ENCODE peak calls at places on chromosomes 5 and 9, in five cellular contexts. C is testis, P is tibial nerve, X is GM12878, V is uterus. O is an unnamed sample.

GRCh38 chr5:152405145-152405544 is at the start of gene NMUR2:
- DNase-seq in C (peak; percentile 59), P (no peak), X (no peak), V (no peak), O (no peak)

GRCh38 chr5:175668006-175668405 is 10.1 kb downstream of the HRH2 start:
- DNase-seq in C (no peak), P (no peak), X (no peak), V (no peak), O (no peak)

GRCh38 chr5:136028782-136029742 is at the start of gene TGFBI:
- DNase-seq in C (peak; percentile 63), P (peak; percentile 50), X (no peak), V (peak; percentile 70), O (no peak)

GRCh38 chr5:26757941-26758340 is 280.4 kb downstream of the CDH9 start:
- DNase-seq in C (no peak), P (no peak), X (no peak), V (no peak), O (no peak)

GRCh38 chr9:126326228-126327015 is at the start of gene MVB12B:
- DNase-seq in C (peak; percentile 35), P (no peak), X (no peak), V (peak; percentile 34), O (no peak)

GRCh38 chr5:86546582-86546981 is 71.2 kb upstream of the COX7C start:
- DNase-seq in C (no peak), P (no peak), X (no peak), V (no peak), O (no peak)

GRCh38 chr5:173988554-173989431 is at the start of gene C5orf47:
- DNase-seq in C (peak; percentile 58), P (no peak), X (no peak), V (no peak), O (no peak)

GRCh38 chr5:137639645-137640044 is 96.2 kb downstream of the KLHL3 start:
- DNase-seq in C (no peak), P (no peak), X (no peak), V (no peak), O (no peak)

GRCh38 chr5:67063791-67064190 is 132.8 kb downstream of the CD180 start:
- DNase-seq in C (no peak), P (no peak), X (no peak), V (no peak), O (no peak)

GRCh38 chr9:16532681-16533450 is 337.6 kb downstream of the BNC2 start:
- DNase-seq in C (no peak), P (no peak), X (no peak), V (no peak), O (no peak)

GRCh38 chr5:88672644-88673493 is 210.1 kb downstream of the MEF2C start:
- DNase-seq in C (no peak), P (no peak), X (no peak), V (no peak), O (peak; percentile 75)

GRCh38 chr9:130823435-130823834 is 11.6 kb upstream of the ABL1 start:
- DNase-seq in C (no peak), P (no peak), X (no peak), V (no peak), O (no peak)
- H3K27ac ChIP-seq in C (no peak overlapping the region), P (peak overlapping the region; percentile 70), X (no peak overlapping the region), V (peak overlapping the region; percentile 93), O (no peak overlapping the region)

DNA sequence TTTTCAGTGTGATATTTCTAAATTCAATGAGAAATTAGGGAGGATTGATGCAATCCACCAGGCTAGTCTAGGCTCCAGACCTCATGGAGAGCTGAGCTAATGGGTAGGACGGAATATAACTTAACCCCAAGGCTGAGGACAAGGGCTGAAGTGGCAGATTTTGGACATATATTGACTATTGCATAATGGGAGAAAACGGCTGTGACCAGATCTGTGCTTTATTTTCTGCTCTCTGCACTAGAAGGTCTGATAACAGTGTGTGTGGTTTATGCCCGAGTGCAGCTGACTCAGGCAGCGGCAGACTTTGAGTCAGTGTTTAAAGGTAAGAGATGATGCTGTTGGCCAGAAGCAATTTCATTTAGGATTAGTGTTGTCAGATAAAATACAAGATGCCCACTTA is 70.6 kb downstream of the ACTBL2 start:
- DNase-seq in C (no peak), P (no peak), X (no peak), V (no peak), O (no peak)
- H3K27ac ChIP-seq in C (no peak overlapping the region), P (no peak overlapping the region), X (no peak overlapping the region), V (no peak overlapping the region), O (no peak overlapping the region)

DNA sequence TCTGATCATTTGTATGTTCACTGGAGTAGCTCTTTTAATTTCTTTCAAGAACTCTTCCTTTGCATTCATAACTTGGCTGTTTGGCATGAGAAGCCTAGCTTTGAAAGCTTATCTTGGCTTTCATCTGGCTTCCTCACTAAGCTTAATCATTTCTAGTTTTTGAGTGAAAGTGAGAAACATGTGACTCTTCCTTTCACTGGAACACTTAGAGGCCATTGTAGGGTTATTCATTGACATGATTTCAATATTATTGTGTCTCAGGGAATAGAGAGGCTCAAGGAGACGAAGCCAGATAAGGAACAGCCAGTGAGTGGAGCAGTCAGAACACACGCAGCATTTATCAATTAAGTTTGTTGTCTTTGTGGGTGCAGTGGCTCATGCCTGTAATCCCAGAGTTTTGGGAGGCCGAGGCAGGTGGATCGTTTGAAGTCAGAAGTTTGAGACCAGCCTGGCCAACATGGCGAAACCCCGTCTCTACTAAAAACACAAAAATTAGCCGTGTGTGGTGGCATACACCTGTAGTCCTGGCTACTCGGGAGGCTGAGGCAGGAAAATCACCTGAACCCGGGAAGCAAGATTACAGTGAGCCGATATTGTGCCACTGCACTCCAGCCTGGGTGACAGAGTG is 98.3 kb downstream of the UGCG start:
- DNase-seq in C (no peak), P (no peak), X (peak; percentile 81), V (no peak), O (no peak)
- H3K27ac ChIP-seq in C (no peak overlapping the region), P (no peak overlapping the region), X (peak overlapping the region; percentile 89), V (no peak overlapping the region), O (no peak overlapping the region)

GRCh38 chr9:32180597-32180996 is 203.8 kb upstream of the ACO1 start:
- DNase-seq in C (no peak), P (no peak), X (no peak), V (no peak), O (no peak)
- H3K27ac ChIP-seq in C (no peak overlapping the region), P (no peak overlapping the region), X (no peak overlapping the region), V (no peak overlapping the region), O (no peak overlapping the region)

DNA sequence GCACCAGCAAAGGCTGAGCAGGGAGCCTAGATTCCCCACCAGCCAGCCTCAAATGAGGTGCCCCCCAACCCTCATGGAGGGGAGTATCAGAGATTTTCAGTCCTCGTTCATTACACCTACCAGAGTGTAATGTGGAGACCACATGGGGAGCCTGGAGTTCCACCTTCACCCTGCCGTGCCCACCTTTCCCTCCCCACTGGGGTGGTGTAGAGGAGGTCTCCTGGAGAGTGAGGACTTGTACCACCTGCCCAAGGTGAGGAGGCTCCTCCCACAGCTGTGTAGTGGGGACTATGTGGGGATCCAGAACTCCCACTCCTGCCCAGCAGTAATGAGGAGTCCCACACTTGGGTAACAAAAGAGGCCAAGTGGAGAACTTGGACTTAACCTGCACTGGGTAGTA is 221.8 kb downstream of the SAXO1 start:
- DNase-seq in C (no peak), P (no peak), X (no peak), V (no peak), O (no peak)
- H3K27ac ChIP-seq in C (no peak overlapping the region), P (no peak overlapping the region), X (no peak overlapping the region), V (no peak overlapping the region), O (no peak overlapping the region)

DNA sequence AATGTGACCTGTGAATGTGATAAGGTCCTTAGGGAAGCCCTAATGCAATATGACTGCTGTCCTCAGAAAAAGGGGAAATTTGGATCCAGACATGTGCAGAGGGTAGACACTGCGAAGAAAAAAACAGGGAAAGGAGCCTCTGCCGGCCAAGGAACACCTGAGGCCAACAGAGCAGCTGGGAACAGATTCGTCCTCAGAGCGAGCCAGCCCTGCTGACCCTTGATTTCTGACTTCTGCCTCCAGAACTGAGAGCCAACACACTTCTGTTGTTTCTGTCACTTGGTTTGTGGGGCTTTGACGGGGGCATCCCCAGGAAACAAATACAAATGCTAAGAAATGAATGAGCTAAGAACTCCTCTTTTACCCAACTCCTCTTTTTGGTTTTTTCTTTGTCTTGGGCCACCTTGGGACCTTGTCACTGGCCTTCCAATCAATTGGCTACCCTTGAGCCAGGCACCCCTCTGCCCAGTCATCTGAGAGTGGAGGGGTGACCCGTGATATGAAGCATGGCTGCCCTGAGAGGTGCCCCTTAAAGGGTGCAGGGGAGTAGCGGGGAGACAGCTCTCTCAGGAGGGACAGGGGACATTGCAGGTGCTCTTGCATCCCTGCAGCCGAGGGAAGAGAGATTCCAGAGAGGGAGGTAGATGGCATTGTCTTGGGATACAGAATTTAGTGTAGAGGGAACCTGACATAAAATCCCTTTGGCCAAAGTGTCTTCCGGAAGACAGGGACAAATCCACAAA is 16.9 kb downstream of the TMOD1 start:
- DNase-seq in C (no peak), P (no peak), X (no peak), V (no peak), O (no peak)
- H3K27ac ChIP-seq in C (no peak overlapping the region), P (no peak overlapping the region), X (no peak overlapping the region), V (peak overlapping the region; percentile 98), O (no peak overlapping the region)

DNA sequence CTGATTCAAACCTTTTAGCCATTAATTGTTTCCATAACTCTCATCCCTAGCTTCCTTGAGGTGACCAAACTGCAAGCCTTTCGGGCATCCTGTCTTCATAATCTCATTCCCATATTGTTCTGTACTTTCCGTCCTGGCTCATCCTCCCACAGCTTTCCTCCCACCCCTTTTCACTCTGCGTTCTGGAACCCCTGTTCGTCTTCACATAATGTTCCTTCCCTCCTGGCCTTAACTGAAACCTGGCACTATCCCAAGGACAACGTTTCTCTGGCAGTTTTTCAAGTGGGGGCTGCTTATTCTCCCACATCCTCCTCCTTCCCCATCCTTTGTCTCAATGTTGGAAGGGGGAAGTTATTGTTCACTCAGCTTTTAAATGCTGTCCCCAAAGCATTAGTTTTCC is 1.5 kb downstream of the ZNF189 start:
- DNase-seq in C (peak; percentile 84), P (no peak), X (no peak), V (no peak), O (no peak)
- H3K27ac ChIP-seq in C (peak overlapping the region; percentile 94), P (no peak overlapping the region), X (no peak overlapping the region), V (peak overlapping the region; percentile 75), O (no peak overlapping the region)

DNA sequence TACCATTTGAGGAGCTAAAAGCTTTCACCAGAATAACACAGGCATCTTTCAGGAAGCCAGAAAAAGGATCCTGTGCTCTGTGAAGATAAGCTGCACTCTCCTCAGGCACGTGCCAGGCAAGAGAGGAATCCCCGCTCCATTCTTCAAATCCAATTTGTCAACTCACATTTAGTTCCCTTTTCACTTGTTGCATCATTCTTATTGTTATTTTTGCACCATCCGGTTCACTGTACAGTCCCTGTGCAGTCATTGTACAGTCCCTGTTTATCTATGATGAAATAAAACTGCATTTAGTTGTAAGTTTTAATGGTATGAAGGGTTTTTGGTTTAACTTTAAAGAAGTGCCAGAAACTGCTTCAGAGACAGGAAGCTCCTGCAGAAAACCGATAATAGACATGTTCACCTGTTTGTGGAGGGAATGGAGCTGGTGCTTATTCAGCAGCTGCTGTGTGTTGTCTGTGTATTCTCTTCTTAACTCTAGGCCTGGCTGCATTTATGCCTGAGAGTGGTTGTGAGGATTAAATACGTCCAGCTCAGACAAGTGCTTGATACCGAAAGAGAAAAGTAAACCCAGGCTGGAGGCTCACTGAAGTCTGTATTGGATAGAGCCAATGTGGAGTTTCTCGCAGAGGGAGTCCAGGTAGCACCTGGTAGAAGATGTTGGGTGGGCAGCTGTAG is 22.4 kb downstream of the IFNW1 start:
- DNase-seq in C (no peak), P (no peak), X (no peak), V (no peak), O (no peak)
- H3K27ac ChIP-seq in C (no peak overlapping the region), P (no peak overlapping the region), X (no peak overlapping the region), V (no peak overlapping the region), O (no peak overlapping the region)